ENCODE peak calls at places on chromosomes 1 and 21, in seven cellular contexts. Z is fibroblast of lung, K is upper lobe of right lung, L is heart right ventricle, O is tibial artery, G is left lung, W is AG04450. H is an unnamed sample.

GRCh38 chr1:28199328-28200233 is 23.1 kb upstream of the PTAFR start:
- DNase-seq in W (no peak), G (no peak), Z (no peak), O (no peak), L (no peak), K (no peak), H (peak; percentile 46)

GRCh38 chr21:46188226-46189212 is 4.3 kb upstream of the SPATC1L start:
- DNase-seq in Z (peak; percentile 73), W (no peak), L (peak; percentile 58), O (no peak), G (no peak), K (peak; percentile 58), H (no peak)

GRCh38 chr1:1080122-1080753 is 6.1 kb upstream of the RNF223 start:
- DNase-seq in K (peak; percentile 87), L (peak; percentile 60), G (peak; percentile 89), O (peak; percentile 26), W (no peak), Z (peak; percentile 33), H (no peak)

GRCh38 chr1:211281322-211282022 is 22.3 kb downstream of the RCOR3 start:
- DNase-seq in K (no peak), W (no peak), G (no peak), L (no peak), Z (peak; percentile 61), O (no peak), H (no peak)

GRCh38 chr1:30058966-30059365 is 664.4 kb downstream of the MATN1 start:
- DNase-seq in K (no peak), O (no peak), Z (peak; percentile 85), L (no peak), W (peak; percentile 84), G (no peak), H (no peak)

GRCh38 chr1:93360111-93360510 is 14.4 kb downstream of the DR1 start:
- DNase-seq in L (no peak), Z (no peak), G (no peak), K (no peak), O (no peak), W (no peak), H (no peak)

GRCh38 chr1:111140680-111140967 is 601 bp downstream of the CEPT1 start:
- DNase-seq in Z (peak; percentile 73), G (no peak), L (no peak), K (no peak), W (no peak), O (no peak), H (no peak)

GRCh38 chr1:204672482-204673216 is 12.9 kb downstream of the LRRN2 start:
- DNase-seq in Z (no peak), K (no peak), G (no peak), L (no peak), W (no peak), O (no peak), H (no peak)

GRCh38 chr1:172826096-172826741 is 167.3 kb downstream of the FASLG start:
- DNase-seq in O (peak; percentile 54), Z (peak; percentile 87), L (no peak), K (no peak), G (no peak), W (peak; percentile 80), H (no peak)

GRCh38 chr1:41540886-41541591 is 56.6 kb upstream of the EDN2 start:
- DNase-seq in K (peak; percentile 67), Z (peak; percentile 61), L (no peak), W (no peak), G (no peak), O (no peak), H (no peak)

GRCh38 chr1:63935148-63935547 is 161.3 kb downstream of the ROR1 start:
- DNase-seq in W (no peak), K (no peak), Z (no peak), G (no peak), L (no peak), O (no peak), H (no peak)

GRCh38 chr1:227885648-227886502 is 61.9 kb downstream of the WNT9A start:
- DNase-seq in L (peak; percentile 73), O (peak; percentile 63), G (peak; percentile 84), Z (peak; percentile 64), K (peak; percentile 70), W (no peak), H (no peak)

GRCh38 chr1:11688506-11688905 is 3.0 kb upstream of the DRAXIN start:
- DNase-seq in G (no peak), Z (no peak), O (no peak), W (no peak), L (no peak), K (no peak), H (no peak)

GRCh38 chr1:207935166-207935583 is 24.2 kb upstream of the CD34 start:
- DNase-seq in O (no peak), K (no peak), L (no peak), W (no peak), Z (no peak), G (no peak), H (no peak)

GRCh38 chr1:47559944-47560695 is 122.3 kb downstream of the FOXD2 start:
- DNase-seq in Z (no peak), L (no peak), G (no peak), K (no peak), O (no peak), W (no peak), H (no peak)

GRCh38 chr1:47561523-47562007 is 123.7 kb downstream of the FOXD2 start:
- DNase-seq in G (no peak), L (no peak), O (no peak), Z (peak; percentile 31), K (no peak), W (no peak), H (no peak)

GRCh38 chr1:47563206-47563605 is 125.4 kb downstream of the FOXD2 start:
- DNase-seq in W (no peak), L (no peak), Z (no peak), G (no peak), K (no peak), O (peak; percentile 62), H (no peak)

GRCh38 chr1:47562799-47563198 is 125.0 kb downstream of the FOXD2 start:
- DNase-seq in O (peak; percentile 43), G (no peak), K (no peak), L (no peak), W (no peak), Z (no peak), H (no peak)

GRCh38 chr1:47562147-47562546 is 124.3 kb downstream of the FOXD2 start:
- DNase-seq in O (no peak), Z (no peak), W (no peak), G (no peak), L (no peak), K (no peak), H (no peak)
- H3K27me3 ChIP-seq in O (no peaks in the 10 kb centered on the region), Z (peaks cover 2% of the 10 kb centered on the region), W (peaks cover 18% of the 10 kb centered on the region), G (no peaks in the 10 kb centered on the region), L (peaks cover 22% of the 10 kb centered on the region), K (no peaks in the 10 kb centered on the region), H (no peaks in the 10 kb centered on the region)

GRCh38 chr1:153727463-153728304 is at the start of gene INTS3:
- DNase-seq in L (peak; percentile 99), O (peak; percentile 100), G (peak; percentile 99), W (peak; percentile 100), K (peak; percentile 100), Z (peak; percentile 100), H (peak; percentile 99)
- TF ChIP-seq CTCF in L (peak; percentile 8), O (no peak), G (peak; percentile 12), W (no peak), K (peak; percentile 27), Z (no peak), H (no peak)

DNA sequence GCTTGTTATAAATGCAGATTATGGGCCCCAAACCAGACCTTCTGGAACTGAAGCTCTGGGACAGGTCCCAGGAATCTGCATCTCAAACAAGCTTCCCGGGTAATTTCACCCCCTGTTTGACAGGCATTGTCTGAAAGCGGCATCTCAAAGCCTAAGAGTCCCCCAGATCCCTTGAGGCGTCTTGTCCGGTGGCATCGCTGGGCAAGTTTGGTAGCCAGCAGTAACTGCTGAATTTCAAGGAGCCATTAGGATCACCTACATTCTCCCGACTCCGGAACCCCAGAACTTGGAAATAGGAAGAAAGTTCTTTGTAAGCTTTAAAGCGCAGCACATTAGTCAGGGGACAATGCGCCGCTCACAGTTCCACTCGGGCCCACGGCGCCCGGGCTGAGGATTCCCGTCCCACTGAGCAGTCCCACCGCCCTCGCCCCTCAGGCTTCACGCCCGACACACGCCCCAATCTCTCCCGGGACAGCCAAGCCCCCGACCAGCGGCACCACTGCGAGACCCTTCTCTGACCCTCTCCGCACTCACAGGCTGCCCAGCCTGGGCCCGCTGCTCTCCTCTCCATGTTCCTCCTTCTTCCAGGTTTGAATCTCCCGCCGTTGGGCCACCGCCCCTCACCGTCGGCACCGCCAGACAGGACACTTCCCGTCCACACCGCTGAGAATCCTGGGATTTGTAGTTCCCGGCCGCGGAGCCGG is at the start of gene IQGAP3:
- DNase-seq in L (peak; percentile 81), Z (peak; percentile 72), K (peak; percentile 93), O (peak; percentile 79), W (peak; percentile 47), G (peak; percentile 93), H (peak; percentile 71)
- H3K27ac ChIP-seq in L (no peak within 1 kb of the TSS), Z (peak within 1 kb of the TSS; percentile 92), K (no peak within 1 kb of the TSS), O (no peak within 1 kb of the TSS), W (peak within 1 kb of the TSS; percentile 76), G (no peak within 1 kb of the TSS), H (no peak within 1 kb of the TSS)

GRCh38 chr1:201748331-201748730 is 80.6 kb upstream of the IPO9 start:
- DNase-seq in K (no peak), G (no peak), Z (peak; percentile 99), O (no peak), L (no peak), W (peak; percentile 74), H (no peak)
- H3K27me3 ChIP-seq in K (no peaks in the 10 kb centered on the region), G (no peaks in the 10 kb centered on the region), Z (no peaks in the 10 kb centered on the region), O (no peaks in the 10 kb centered on the region), L (no peaks in the 10 kb centered on the region), W (no peaks in the 10 kb centered on the region), H (no peaks in the 10 kb centered on the region)

GRCh38 chr1:36773827-36774541 is 260.3 kb downstream of the GRIK3 start:
- DNase-seq in K (no peak), G (no peak), W (no peak), Z (no peak), L (no peak), O (no peak), H (no peak)
- TF ChIP-seq CTCF in K (no peak), G (no peak), W (no peak), Z (no peak), L (no peak), O (no peak), H (no peak)

DNA sequence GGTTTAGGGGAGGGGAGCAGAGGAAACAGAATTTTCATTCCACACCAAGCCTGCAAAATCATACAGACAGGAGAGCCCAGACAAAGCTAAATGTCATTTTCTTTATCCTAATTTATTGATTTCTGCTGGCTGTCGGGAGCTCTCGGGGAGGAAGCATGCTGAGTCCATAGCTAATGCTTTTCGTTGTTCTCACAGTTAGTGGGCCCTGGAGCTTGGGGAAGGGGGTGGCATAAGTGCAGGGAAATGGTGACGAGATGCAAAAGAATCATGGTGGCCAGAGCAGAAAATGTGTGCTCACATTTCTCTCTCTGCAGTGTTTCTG is 202.4 kb downstream of the TOMM20 start:
- DNase-seq in K (no peak), O (no peak), G (no peak), W (no peak), Z (no peak), L (no peak), H (no peak)
- H3K27ac ChIP-seq in K (no peak overlapping the region), O (peak overlapping the region; percentile 70), G (peak overlapping the region; percentile 81), W (peak overlapping the region; percentile 75), Z (peak overlapping the region; percentile 53), L (peak overlapping the region; percentile 48), H (no peak overlapping the region)

DNA sequence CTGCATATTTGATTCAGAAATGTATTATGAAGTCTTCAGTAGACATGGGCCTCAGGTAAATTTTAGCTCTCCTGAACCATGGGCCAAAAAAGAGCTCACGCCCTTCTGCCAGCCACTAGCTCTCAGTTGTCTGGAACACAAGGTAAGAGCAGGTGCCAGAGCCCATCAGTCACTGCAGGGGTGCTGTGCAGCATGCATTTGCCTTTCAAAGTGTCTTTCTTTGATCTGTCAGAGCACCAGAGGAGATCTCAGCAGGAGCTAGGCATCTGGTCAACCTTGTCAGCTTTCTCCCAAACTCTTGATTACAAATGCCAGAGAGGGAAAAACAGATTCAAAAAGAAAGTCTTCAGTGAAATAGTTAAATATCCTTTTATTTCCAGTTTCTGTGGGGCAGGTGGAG is 332.2 kb downstream of the COL11A1 start:
- DNase-seq in O (no peak), Z (no peak), K (no peak), W (no peak), L (no peak), G (no peak), H (no peak)
- H3K27me3 ChIP-seq in O (no peaks in the 10 kb centered on the region), Z (no peaks in the 10 kb centered on the region), K (no peaks in the 10 kb centered on the region), W (no peaks in the 10 kb centered on the region), L (no peaks in the 10 kb centered on the region), G (no peaks in the 10 kb centered on the region), H (no peaks in the 10 kb centered on the region)